ENCODE peak calls at places on chromosomes 2 and 18, in four cellular contexts. T, O, A and Q are unnamed samples.

GRCh38 chr2:168470880-168471475 is 14.9 kb downstream of the CERS6 start:
- DNase-seq in O (no peak), T (no peak), A (no peak), Q (no peak)

GRCh38 chr2:55224761-55225261 is 7.3 kb downstream of the CLHC1 start:
- DNase-seq in A (no peak), T (no peak), O (no peak), Q (no peak)

GRCh38 chr18:79542876-79543750 is 136.5 kb upstream of the CTDP1 start:
- DNase-seq in T (no peak), A (no peak), O (no peak), Q (no peak)

GRCh38 chr2:16205631-16206030 is 265.3 kb downstream of the MYCN start:
- DNase-seq in O (no peak), A (no peak), T (no peak), Q (no peak)

GRCh38 chr2:164745012-164745797 is 96.4 kb downstream of the COBLL1 start:
- DNase-seq in T (no peak), O (no peak), A (no peak), Q (no peak)

GRCh38 chr2:230873670-230874401 is 9.1 kb downstream of the ITM2C start:
- DNase-seq in A (no peak), O (no peak), T (no peak), Q (no peak)

GRCh38 chr2:169462896-169463695 is 16.2 kb upstream of the BBS5 start:
- DNase-seq in T (no peak), O (no peak), A (no peak), Q (peak)

GRCh38 chr2:109331081-109331480 is 202.1 kb downstream of the SH3RF3 start:
- DNase-seq in O (no peak), A (no peak), T (no peak), Q (peak)

GRCh38 chr18:50895350-50896045 is 16.6 kb downstream of the ME2 start:
- DNase-seq in T (no peak), A (no peak), O (no peak), Q (no peak)

GRCh38 chr2:127371037-127371436 is 16.7 kb downstream of the MAP3K2 start:
- DNase-seq in O (no peak), T (no peak), A (no peak), Q (no peak)

GRCh38 chr2:83234291-83234690 is 1224.8 kb downstream of the SUCLG1 start:
- DNase-seq in T (no peak), A (no peak), O (no peak), Q (no peak)

GRCh38 chr18:61322265-61322873 is 10.9 kb upstream of the CDH20 start:
- DNase-seq in T (no peak), A (no peak), O (no peak), Q (peak)

GRCh38 chr2:165562235-165562634 is 92.7 kb downstream of the CSRNP3 start:
- DNase-seq in O (no peak), T (no peak), A (no peak), Q (no peak)